ENCODE peak calls at places on chromosomes 7 and 10, in six cellular contexts. R is T-helper 2 cell; D is activated CD4-positive, alpha-beta T cell treated with anti-CD3 and anti-CD28 coated beads for 48 hours; H is EL; Y is tibial artery; W is heart right ventricle. S is an unnamed sample.

GRCh38 chr7:130904031-130904757 is 170.2 kb upstream of the KLF14 start:
- DNase-seq in R (no peak), W (no peak), Y (no peak), D (no peak), H (peak; percentile 96), S (peak; percentile 100)

GRCh38 chr7:36987363-36987724 is 263.1 kb upstream of the AOAH start:
- DNase-seq in H (no peak), D (no peak), Y (no peak), R (no peak), W (no peak), S (no peak)

GRCh38 chr7:5595545-5596045 is 172.0 kb upstream of the TNRC18 start:
- DNase-seq in H (peak; percentile 83), W (no peak), R (no peak), D (no peak), Y (no peak), S (peak; percentile 48)

GRCh38 chr7:73521636-73522080 is 435 bp downstream of the BAZ1B start:
- DNase-seq in H (no peak), Y (no peak), W (peak; percentile 73), R (no peak), D (peak; percentile 74), S (no peak)

GRCh38 chr7:45962861-45963260 is 41.8 kb upstream of the IGFBP3 start:
- DNase-seq in D (no peak), W (no peak), Y (no peak), H (no peak), R (no peak), S (no peak)

GRCh38 chr7:16967174-16967868 is 85.5 kb upstream of the AGR3 start:
- DNase-seq in H (peak; percentile 31), W (no peak), D (no peak), R (no peak), Y (no peak), S (no peak)

GRCh38 chr7:158617737-158618128 is 30.1 kb upstream of the PTPRN2 start:
- DNase-seq in H (peak; percentile 29), Y (no peak), D (no peak), W (no peak), R (no peak), S (no peak)

GRCh38 chr10:113052076-113052830 is 102.2 kb downstream of the TCF7L2 start:
- DNase-seq in D (no peak), R (no peak), H (no peak), Y (no peak), W (no peak), S (no peak)

GRCh38 chr10:102504179-102504975 is 605 bp downstream of the SUFU start:
- DNase-seq in R (peak; percentile 72), Y (peak; percentile 73), D (peak; percentile 53), W (peak; percentile 37), H (peak; percentile 31), S (no peak)

GRCh38 chr7:98949336-98950044 is 71.2 kb downstream of the TRRAP start:
- DNase-seq in W (peak; percentile 75), R (no peak), D (no peak), Y (no peak), H (no peak), S (no peak)

GRCh38 chr10:132590752-132591121 is 53.1 kb downstream of the INPP5A start:
- DNase-seq in H (no peak), R (no peak), W (no peak), Y (peak; percentile 61), D (no peak), S (no peak)

GRCh38 chr7:105337529-105337928 is 51.2 kb downstream of the SRPK2 start:
- DNase-seq in Y (no peak), D (no peak), H (no peak), R (no peak), W (peak; percentile 20), S (no peak)

GRCh38 chr7:24703296-24703695 is 54.0 kb downstream of the GSDME start:
- DNase-seq in Y (no peak), R (no peak), D (no peak), H (no peak), W (no peak), S (no peak)

GRCh38 chr10:131646551-131647525 is 254.0 kb upstream of the PPP2R2D start:
- DNase-seq in D (no peak), W (no peak), Y (no peak), H (no peak), R (no peak), S (no peak)

GRCh38 chr7:151437866-151438516 is 1.9 kb downstream of the CRYGN start:
- DNase-seq in W (no peak), R (no peak), D (no peak), Y (peak; percentile 42), H (no peak), S (no peak)

GRCh38 chr7:27395626-27396025 is 153.0 kb downstream of the EVX1 start:
- DNase-seq in H (no peak), D (no peak), W (no peak), Y (no peak), R (no peak), S (no peak)

GRCh38 chr10:28963539-28964221 is 286.4 kb downstream of the BAMBI start:
- DNase-seq in H (no peak), R (no peak), Y (no peak), W (no peak), D (no peak), S (no peak)

GRCh38 chr10:70292016-70292415 is 8.2 kb upstream of the NPFFR1 start:
- DNase-seq in W (no peak), D (no peak), R (no peak), Y (no peak), H (no peak), S (peak; percentile 43)

GRCh38 chr10:125038637-125039036 is 96.7 kb downstream of the ZRANB1 start:
- DNase-seq in W (peak; percentile 65), D (no peak), R (no peak), H (no peak), Y (peak; percentile 86), S (peak; percentile 7)

GRCh38 chr10:112446055-112446854 is 459 bp downstream of the ZDHHC6 start:
- DNase-seq in R (peak; percentile 33), H (peak; percentile 36), D (peak; percentile 15), W (peak; percentile 12), Y (no peak), S (no peak)

GRCh38 chr7:94972296-94972695 is 64.9 kb downstream of the PPP1R9A start:
- DNase-seq in D (no peak), R (no peak), W (no peak), H (peak; percentile 61), Y (no peak), S (peak; percentile 98)

GRCh38 chr10:91200314-91201212 is 19.9 kb upstream of the PCGF5 start:
- DNase-seq in D (no peak), Y (no peak), W (no peak), R (no peak), H (no peak), S (no peak)

GRCh38 chr10:133274751-133275682 is 1.7 kb downstream of the ADAM8 start:
- DNase-seq in D (peak; percentile 87), W (no peak), H (no peak), R (peak; percentile 87), Y (no peak), S (no peak)

GRCh38 chr10:86361134-86362128 is 5.2 kb downstream of the GRID1 start:
- DNase-seq in D (no peak), R (no peak), Y (peak; percentile 50), H (no peak), W (no peak), S (no peak)

GRCh38 chr7:29734246-29734731 is 72.0 kb upstream of the WIPF3 start:
- DNase-seq in H (no peak), Y (no peak), D (no peak), W (no peak), R (no peak), S (no peak)

GRCh38 chr7:47443049-47443448 is 138.9 kb downstream of the TNS3 start:
- DNase-seq in H (no peak), Y (peak; percentile 58), R (no peak), W (no peak), D (no peak), S (no peak)

GRCh38 chr10:71143170-71143569 is 69.2 kb upstream of the UNC5B start:
- DNase-seq in W (peak; percentile 40), D (no peak), R (no peak), Y (no peak), H (no peak), S (no peak)

GRCh38 chr7:26153823-26154783 is 2.1 kb downstream of the NFE2L3 start:
- DNase-seq in H (peak; percentile 73), D (peak; percentile 59), Y (no peak), R (peak; percentile 61), W (no peak), S (peak; percentile 71)

GRCh38 chr7:10612950-10613349 is 360.7 kb upstream of the PHF14 start:
- DNase-seq in W (no peak), H (no peak), D (no peak), Y (no peak), R (no peak), S (no peak)

GRCh38 chr10:133475821-133476640 is 22.3 kb downstream of the SCART1 start:
- DNase-seq in W (no peak), H (no peak), R (peak; percentile 82), D (no peak), Y (no peak), S (no peak)

GRCh38 chr10:43059336-43059720 is 17.5 kb upstream of the RET start:
- DNase-seq in R (no peak), H (no peak), W (no peak), Y (no peak), D (no peak), S (no peak)

GRCh38 chr7:141631525-141631924 is 70.4 kb downstream of the DENND11 start:
- DNase-seq in H (no peak), W (no peak), D (no peak), Y (no peak), R (no peak), S (no peak)

GRCh38 chr7:155813791-155814568 is 1.7 kb upstream of the SHH start:
- DNase-seq in W (no peak), R (no peak), Y (no peak), H (no peak), D (no peak), S (no peak)

GRCh38 chr7:136405931-136406777 is 429.0 kb upstream of the MTPN start:
- DNase-seq in Y (no peak), H (peak; percentile 67), R (peak; percentile 48), D (peak; percentile 21), W (no peak), S (peak; percentile 51)

GRCh38 chr10:80529604-80530003 is 8.1 kb upstream of the SH2D4B start:
- DNase-seq in H (no peak), D (peak; percentile 34), W (no peak), R (peak; percentile 85), Y (no peak), S (no peak)

GRCh38 chr7:138278601-138279000 is 181.5 kb upstream of the TRIM24 start:
- DNase-seq in D (no peak), Y (no peak), H (peak; percentile 36), W (no peak), R (no peak), S (no peak)

S was measured in RCC 7860.